ENCODE peak calls at places on chromosomes 13 and 19, in six cellular contexts. One of them, this sample, is unnamed.

GRCh38 chr19:15422311-15423075 is 3.7 kb upstream of the AKAP8L start:
- DNase-seq in H9: no peak
- DNase-seq in mesendoderm: no peak
- DNase-seq in mesenchymal stem cell: no peak
- DNase-seq in IMR-90: no peak
- DNase-seq in H1: no peak
- DNase-seq in this sample: no peak

GRCh38 chr13:38941353-38941945 is 49.2 kb downstream of the STOML3 start:
- DNase-seq in H1: no peak
- DNase-seq in IMR-90: no peak
- DNase-seq in mesendoderm: no peak
- DNase-seq in mesenchymal stem cell: peak; percentile 9
- DNase-seq in H9: no peak
- DNase-seq in this sample: no peak

GRCh38 chr19:38032151-38032550 is 125.1 kb downstream of the SIPA1L3 start:
- DNase-seq in H9: no peak
- DNase-seq in IMR-90: peak; percentile 74
- DNase-seq in mesenchymal stem cell: no peak
- DNase-seq in H1: no peak
- DNase-seq in mesendoderm: peak; percentile 57
- DNase-seq in this sample: no peak

GRCh38 chr19:40862785-40863184 is 12.5 kb upstream of the CYP2A6 start:
- DNase-seq in mesenchymal stem cell: peak; percentile 5
- DNase-seq in mesendoderm: no peak
- DNase-seq in H1: no peak
- DNase-seq in IMR-90: no peak
- DNase-seq in H9: no peak
- DNase-seq in this sample: no peak

GRCh38 chr13:98919566-98919965 is 58.3 kb downstream of the DOCK9 start:
- DNase-seq in IMR-90: no peak
- DNase-seq in H9: no peak
- DNase-seq in H1: no peak
- DNase-seq in mesenchymal stem cell: no peak
- DNase-seq in mesendoderm: peak; percentile 69
- DNase-seq in this sample: no peak

GRCh38 chr19:53868892-53869804 is 1.5 kb downstream of the MYADM start:
- DNase-seq in mesenchymal stem cell: peak; percentile 93
- DNase-seq in H1: no peak
- DNase-seq in mesendoderm: peak; percentile 96
- DNase-seq in IMR-90: peak; percentile 84
- DNase-seq in H9: peak; percentile 89
- DNase-seq in this sample: peak; percentile 87

GRCh38 chr13:67229438-67230242 is 496 bp downstream of the PCDH9 start:
- DNase-seq in H1: no peak
- DNase-seq in mesenchymal stem cell: no peak
- DNase-seq in IMR-90: peak; percentile 10
- DNase-seq in H9: no peak
- DNase-seq in mesendoderm: peak; percentile 25
- DNase-seq in this sample: peak; percentile 4

GRCh38 chr19:10137751-10138682 is 18.3 kb upstream of the EIF3G start:
- DNase-seq in H1: no peak
- DNase-seq in mesenchymal stem cell: no peak
- DNase-seq in mesendoderm: no peak
- DNase-seq in H9: no peak
- DNase-seq in IMR-90: no peak
- DNase-seq in this sample: no peak

DNA sequence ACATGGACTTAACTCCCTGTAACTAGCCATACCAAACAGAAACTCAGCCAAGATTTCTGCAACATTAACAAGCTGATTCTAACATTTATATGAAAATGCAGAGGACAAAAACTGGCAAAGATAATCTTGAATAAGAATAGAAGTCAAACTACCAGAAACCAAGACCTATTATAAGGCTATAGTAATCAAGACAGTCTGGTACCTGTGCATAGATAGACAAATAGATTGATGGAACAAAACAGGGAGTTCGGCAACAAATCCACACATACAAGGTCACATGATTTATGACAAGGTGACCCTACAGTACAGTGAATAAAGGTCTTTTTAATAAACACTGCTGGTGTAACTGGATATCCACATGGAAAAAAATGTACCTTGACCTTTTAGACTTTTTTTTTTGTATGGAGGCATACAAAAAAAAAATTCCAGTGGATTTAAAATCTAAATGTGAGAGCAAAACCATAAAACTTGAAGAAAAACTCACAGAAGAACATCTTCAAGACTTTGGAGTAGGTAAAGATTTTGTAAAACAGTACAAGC is 2.9 kb upstream of the RFC3 start:
- DNase-seq in H9: no peak
- DNase-seq in H1: no peak
- DNase-seq in IMR-90: no peak
- DNase-seq in mesendoderm: no peak
- DNase-seq in mesenchymal stem cell: no peak
- DNase-seq in this sample: no peak
- H2BK15ac ChIP-seq in H9: no peak overlapping the region
- H2BK15ac ChIP-seq in H1: no peak overlapping the region
- H2BK15ac ChIP-seq in IMR-90: no peak overlapping the region
- H2BK15ac ChIP-seq in mesendoderm: no peak overlapping the region
- H2BK15ac ChIP-seq in mesenchymal stem cell: no peak overlapping the region
- H2BK15ac ChIP-seq in this sample: no peak overlapping the region

GRCh38 chr19:29917911-29918310 is 24.1 kb upstream of the URI1 start:
- DNase-seq in H9: no peak
- DNase-seq in mesenchymal stem cell: no peak
- DNase-seq in mesendoderm: peak; percentile 18
- DNase-seq in H1: no peak
- DNase-seq in IMR-90: no peak
- DNase-seq in this sample: no peak
- H3K4me2 ChIP-seq in H9: no peak overlapping the region
- H3K4me2 ChIP-seq in mesenchymal stem cell: no peak overlapping the region
- H3K4me2 ChIP-seq in mesendoderm: no peak overlapping the region
- H3K4me2 ChIP-seq in H1: no peak overlapping the region
- H3K4me2 ChIP-seq in IMR-90: no peak overlapping the region
- H3K4me2 ChIP-seq in this sample: no peak overlapping the region

GRCh38 chr19:50638576-50638975 is 1.1 kb downstream of the SYT3 start:
- DNase-seq in IMR-90: no peak
- DNase-seq in mesendoderm: no peak
- DNase-seq in mesenchymal stem cell: no peak
- DNase-seq in H1: no peak
- DNase-seq in H9: no peak
- DNase-seq in this sample: no peak
- H2BK15ac ChIP-seq in IMR-90: no peak overlapping the region
- H2BK15ac ChIP-seq in mesendoderm: no peak overlapping the region
- H2BK15ac ChIP-seq in mesenchymal stem cell: no peak overlapping the region
- H2BK15ac ChIP-seq in H1: no peak overlapping the region
- H2BK15ac ChIP-seq in H9: no peak overlapping the region
- H2BK15ac ChIP-seq in this sample: no peak overlapping the region

GRCh38 chr19:831407-832369 is 4.1 kb downstream of the AZU1 start:
- DNase-seq in mesenchymal stem cell: no peak
- DNase-seq in H9: no peak
- DNase-seq in mesendoderm: no peak
- DNase-seq in H1: no peak
- DNase-seq in IMR-90: no peak
- DNase-seq in this sample: no peak
- H3K4me2 ChIP-seq in mesenchymal stem cell: no peak overlapping the region
- H3K4me2 ChIP-seq in H9: no peak overlapping the region
- H3K4me2 ChIP-seq in mesendoderm: no peak overlapping the region
- H3K4me2 ChIP-seq in H1: no peak overlapping the region
- H3K4me2 ChIP-seq in IMR-90: no peak overlapping the region
- H3K4me2 ChIP-seq in this sample: no peak overlapping the region

GRCh38 chr19:18208098-18208951 is 4.5 kb upstream of the RAB3A start:
- DNase-seq in H1: no peak
- DNase-seq in mesendoderm: no peak
- DNase-seq in H9: peak; percentile 72
- DNase-seq in mesenchymal stem cell: peak; percentile 63
- DNase-seq in IMR-90: peak; percentile 94
- DNase-seq in this sample: no peak
- H2BK15ac ChIP-seq in H1: peak overlapping the region; percentile 29
- H2BK15ac ChIP-seq in mesendoderm: no peak overlapping the region
- H2BK15ac ChIP-seq in H9: no peak overlapping the region
- H2BK15ac ChIP-seq in mesenchymal stem cell: peak overlapping the region; percentile 20
- H2BK15ac ChIP-seq in IMR-90: peak overlapping the region; percentile 78
- H2BK15ac ChIP-seq in this sample: no peak overlapping the region

GRCh38 chr13:41060723-41061074 is 610 bp upstream of the WBP4 start:
- DNase-seq in IMR-90: no peak
- DNase-seq in H9: peak; percentile 74
- DNase-seq in mesendoderm: peak; percentile 87
- DNase-seq in mesenchymal stem cell: peak; percentile 89
- DNase-seq in H1: peak; percentile 27
- DNase-seq in this sample: peak; percentile 90

GRCh38 chr13:41061914-41062837 is 867 bp downstream of the WBP4 start:
- DNase-seq in mesendoderm: no peak
- DNase-seq in IMR-90: peak; percentile 64
- DNase-seq in H9: no peak
- DNase-seq in H1: no peak
- DNase-seq in mesenchymal stem cell: peak; percentile 92
- DNase-seq in this sample: no peak

GRCh38 chr13:41065098-41065497 is 3.8 kb downstream of the WBP4 start:
- DNase-seq in H1: no peak
- DNase-seq in mesendoderm: no peak
- DNase-seq in IMR-90: peak; percentile 92
- DNase-seq in mesenchymal stem cell: peak; percentile 52
- DNase-seq in H9: no peak
- DNase-seq in this sample: no peak

GRCh38 chr13:41061075-41061913 is at the start of gene WBP4:
- DNase-seq in IMR-90: peak; percentile 95
- DNase-seq in H9: peak; percentile 95
- DNase-seq in H1: peak; percentile 90
- DNase-seq in mesenchymal stem cell: peak; percentile 98
- DNase-seq in mesendoderm: peak; percentile 99
- DNase-seq in this sample: peak; percentile 94

GRCh38 chr13:41064493-41064892 is 3.2 kb downstream of the WBP4 start:
- DNase-seq in H9: no peak
- DNase-seq in IMR-90: peak; percentile 90
- DNase-seq in mesendoderm: no peak
- DNase-seq in mesenchymal stem cell: peak; percentile 64
- DNase-seq in H1: no peak
- DNase-seq in this sample: no peak
- H3K4me2 ChIP-seq in H9: no peak overlapping the region
- H3K4me2 ChIP-seq in IMR-90: peak overlapping the region; percentile 62
- H3K4me2 ChIP-seq in mesendoderm: no peak overlapping the region
- H3K4me2 ChIP-seq in mesenchymal stem cell: no peak overlapping the region
- H3K4me2 ChIP-seq in H1: no peak overlapping the region
- H3K4me2 ChIP-seq in this sample: no peak overlapping the region

GRCh38 chr19:12723383-12723642 is 419 bp downstream of the TNPO2 start:
- DNase-seq in H1: no peak
- DNase-seq in mesendoderm: no peak
- DNase-seq in mesenchymal stem cell: no peak
- DNase-seq in IMR-90: peak; percentile 12
- DNase-seq in H9: no peak
- DNase-seq in this sample: no peak

GRCh38 chr19:12722566-12723382 is 958 bp downstream of the TNPO2 start:
- DNase-seq in H1: peak; percentile 91
- DNase-seq in H9: peak; percentile 97
- DNase-seq in mesendoderm: peak; percentile 100
- DNase-seq in IMR-90: peak; percentile 99
- DNase-seq in mesenchymal stem cell: peak; percentile 99
- DNase-seq in this sample: peak; percentile 99

GRCh38 chr19:12720851-12721655 is 2.7 kb downstream of the TNPO2 start:
- DNase-seq in H9: no peak
- DNase-seq in IMR-90: no peak
- DNase-seq in mesenchymal stem cell: peak; percentile 29
- DNase-seq in H1: no peak
- DNase-seq in mesendoderm: no peak
- DNase-seq in this sample: no peak

GRCh38 chr19:12721656-12722565 is 1.8 kb downstream of the TNPO2 start:
- DNase-seq in H9: peak; percentile 89
- DNase-seq in IMR-90: peak; percentile 74
- DNase-seq in mesenchymal stem cell: peak; percentile 88
- DNase-seq in H1: peak; percentile 66
- DNase-seq in mesendoderm: peak; percentile 90
- DNase-seq in this sample: peak; percentile 80

GRCh38 chr19:12723643-12724426 is at the start of gene TNPO2:
- DNase-seq in mesendoderm: peak; percentile 91
- DNase-seq in mesenchymal stem cell: peak; percentile 78
- DNase-seq in H9: peak; percentile 87
- DNase-seq in IMR-90: peak; percentile 62
- DNase-seq in H1: peak; percentile 71
- DNase-seq in this sample: peak; percentile 76
- H2BK15ac ChIP-seq in mesendoderm: no peak within 1 kb of the TSS
- H2BK15ac ChIP-seq in mesenchymal stem cell: no peak within 1 kb of the TSS
- H2BK15ac ChIP-seq in H9: no peak within 1 kb of the TSS
- H2BK15ac ChIP-seq in IMR-90: peak within 1 kb of the TSS; percentile 31
- H2BK15ac ChIP-seq in H1: no peak within 1 kb of the TSS
- H2BK15ac ChIP-seq in this sample: no peak within 1 kb of the TSS

This sample was measured in neuronal stem cell.